ENCODE peak calls at places on chromosomes 16 and 17, in nine cellular contexts. E is brain microvascular endothelial cell, H is GM23248, W is OCI-LY7, A is HepG2, U is PC-3, V is stomach, Z is tibial nerve, Y is heart left ventricle. R is an unnamed sample.

GRCh38 chr17:79919164-79919585 is 79.9 kb upstream of the CBX4 start:
- DNase-seq in U (peak; percentile 95), V (peak; percentile 99), Z (peak; percentile 43), Y (peak; percentile 94), A (no peak), E (no peak), H (peak; percentile 67), W (no peak), R (peak; percentile 80)

GRCh38 chr17:4530799-4531730 is 24.1 kb downstream of the MYBBP1A start:
- DNase-seq in W (no peak), A (no peak), U (no peak), Y (peak; percentile 70), H (no peak), V (no peak), E (no peak), Z (no peak), R (no peak)

GRCh38 chr17:8745586-8746500 is 1.2 kb upstream of the CCDC42 start:
- DNase-seq in W (peak; percentile 57), E (peak; percentile 14), U (peak; percentile 38), H (peak; percentile 73), Y (peak; percentile 70), A (peak; percentile 38), Z (peak; percentile 65), V (peak; percentile 68), R (peak; percentile 59)

GRCh38 chr17:76961869-76962268 is 93.7 kb downstream of the MGAT5B start:
- DNase-seq in H (no peak), W (no peak), A (no peak), V (no peak), Y (no peak), Z (no peak), E (no peak), U (no peak), R (no peak)

GRCh38 chr16:84397090-84397489 is 28.8 kb downstream of the ATP2C2 start:
- DNase-seq in U (no peak), Z (no peak), Y (no peak), H (no peak), W (no peak), E (no peak), A (no peak), V (no peak), R (no peak)

GRCh38 chr17:75262112-75262606 is 480 bp downstream of the MRPS7 start:
- DNase-seq in Y (no peak), U (peak; percentile 30), A (peak; percentile 34), Z (no peak), E (no peak), H (peak; percentile 65), W (peak; percentile 46), V (no peak), R (no peak)

GRCh38 chr17:79188048-79188447 is 113.4 kb downstream of the ENGASE start:
- DNase-seq in A (no peak), E (no peak), Y (no peak), Z (no peak), U (peak; percentile 42), W (peak; percentile 61), V (no peak), H (peak; percentile 54), R (peak; percentile 71)

GRCh38 chr17:59542960-59543635 is 22.3 kb upstream of the DHX40 start:
- DNase-seq in U (no peak), A (no peak), E (no peak), V (no peak), W (no peak), Y (no peak), H (no peak), Z (no peak), R (no peak)

GRCh38 chr17:57612202-57613071 is 132.7 kb downstream of the CCDC182 start:
- DNase-seq in Z (no peak), A (peak; percentile 27), U (no peak), W (peak; percentile 58), E (no peak), H (no peak), Y (no peak), V (no peak), R (no peak)

GRCh38 chr16:15443753-15444152 is 9.4 kb downstream of the BMERB1 start:
- DNase-seq in H (no peak), Z (no peak), Y (no peak), U (no peak), E (no peak), A (peak; percentile 46), V (no peak), W (no peak), R (no peak)

GRCh38 chr17:27475981-27476895 is 20.0 kb downstream of the KSR1 start:
- DNase-seq in W (no peak), A (no peak), H (no peak), V (no peak), Y (no peak), Z (no peak), E (no peak), U (no peak), R (no peak)

GRCh38 chr17:59311051-59311468 is 20.4 kb upstream of the YPEL2 start:
- DNase-seq in Z (peak; percentile 61), V (peak; percentile 43), Y (no peak), A (peak; percentile 79), H (peak; percentile 74), E (peak; percentile 49), U (peak; percentile 88), W (peak; percentile 79), R (peak; percentile 57)

GRCh38 chr17:62627904-62628603 is 584 bp downstream of the MRC2 start:
- DNase-seq in A (no peak), W (no peak), V (no peak), Y (peak; percentile 59), H (peak; percentile 85), U (peak; percentile 30), Z (no peak), E (peak; percentile 54), R (peak; percentile 34)

GRCh38 chr16:63337264-63337663 is 1301.0 kb upstream of the CDH8 start:
- DNase-seq in U (no peak), A (no peak), H (no peak), E (no peak), V (no peak), Z (no peak), W (no peak), Y (no peak), R (no peak)

GRCh38 chr16:35440875-35441274 is 1981.5 kb downstream of the TP53TG3F start:
- DNase-seq in A (no peak), U (no peak), Z (no peak), E (no peak), W (no peak), H (no peak), V (no peak), Y (no peak), R (no peak)

GRCh38 chr16:49204191-49204590 is 77.4 kb downstream of the CBLN1 start:
- DNase-seq in Y (no peak), U (no peak), Z (no peak), W (no peak), A (no peak), H (no peak), V (no peak), E (no peak), R (no peak)

GRCh38 chr16:88842806-88843205 is 13.9 kb downstream of the GALNS start:
- DNase-seq in Z (no peak), E (no peak), U (no peak), W (no peak), V (no peak), A (no peak), H (no peak), Y (no peak), R (no peak)
- H3K27ac ChIP-seq in Z (no peak overlapping the region), E (no peak overlapping the region), U (no peak overlapping the region), W (no peak overlapping the region), V (no peak overlapping the region), A (no peak overlapping the region), H (no peak overlapping the region), Y (no peak overlapping the region), R (no peak overlapping the region)

DNA sequence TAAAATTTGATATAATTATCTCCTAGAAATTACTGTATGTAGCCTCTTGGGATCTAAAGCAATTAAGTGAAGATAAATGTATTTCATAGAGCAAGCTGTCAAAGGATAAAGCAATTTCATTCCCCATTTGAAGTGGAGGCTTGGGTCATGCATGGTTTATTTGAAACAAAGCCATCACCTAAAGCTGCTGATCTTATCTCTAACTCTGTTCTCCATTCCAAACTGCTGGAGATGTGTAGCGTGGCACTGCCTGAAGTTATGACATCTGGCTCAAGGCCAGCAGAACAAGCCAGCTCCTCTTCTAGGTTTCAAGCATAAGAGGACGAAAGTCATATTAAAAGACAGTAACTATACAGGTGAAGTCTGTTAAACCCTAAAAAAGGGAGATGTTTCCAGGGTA is 83.9 kb downstream of the HIC1 start:
- DNase-seq in E (no peak), U (no peak), A (peak; percentile 34), W (peak; percentile 28), Y (peak; percentile 42), V (no peak), H (peak; percentile 51), Z (no peak), R (no peak)
- H3K27ac ChIP-seq in E (peak overlapping the region; percentile 87), U (no peak overlapping the region), A (no peak overlapping the region), W (peak overlapping the region; percentile 41), Y (peak overlapping the region; percentile 36), V (no peak overlapping the region), H (peak overlapping the region; percentile 28), Z (no peak overlapping the region), R (no peak overlapping the region)

GRCh38 chr17:29117440-29117753 is 62.8 kb downstream of the MYO18A start:
- DNase-seq in H (no peak), Y (no peak), W (no peak), U (no peak), A (no peak), Z (no peak), E (no peak), V (no peak), R (no peak)

GRCh38 chr17:29115906-29116651 is 64.1 kb downstream of the MYO18A start:
- DNase-seq in E (no peak), V (no peak), Y (no peak), W (peak; percentile 35), U (peak; percentile 56), A (peak; percentile 36), Z (no peak), H (peak; percentile 78), R (peak; percentile 64)

GRCh38 chr17:29119265-29119664 is 60.9 kb downstream of the MYO18A start:
- DNase-seq in W (no peak), E (no peak), U (no peak), V (no peak), H (no peak), Y (no peak), Z (no peak), A (no peak), R (no peak)

GRCh38 chr17:29115435-29115834 is 64.8 kb downstream of the MYO18A start:
- DNase-seq in Z (no peak), A (no peak), H (no peak), U (no peak), V (no peak), E (no peak), Y (no peak), W (no peak), R (no peak)

GRCh38 chr17:29116652-29117439 is 63.4 kb downstream of the MYO18A start:
- DNase-seq in H (peak; percentile 71), W (peak; percentile 70), V (peak; percentile 82), A (peak; percentile 18), Z (peak; percentile 85), Y (peak; percentile 79), U (peak; percentile 49), E (peak; percentile 62), R (peak; percentile 56)
- H3K27ac ChIP-seq in H (no peak overlapping the region), W (no peak overlapping the region), V (no peak overlapping the region), A (no peak overlapping the region), Z (no peak overlapping the region), Y (no peak overlapping the region), U (no peak overlapping the region), E (no peak overlapping the region), R (peak overlapping the region; percentile 37)

DNA sequence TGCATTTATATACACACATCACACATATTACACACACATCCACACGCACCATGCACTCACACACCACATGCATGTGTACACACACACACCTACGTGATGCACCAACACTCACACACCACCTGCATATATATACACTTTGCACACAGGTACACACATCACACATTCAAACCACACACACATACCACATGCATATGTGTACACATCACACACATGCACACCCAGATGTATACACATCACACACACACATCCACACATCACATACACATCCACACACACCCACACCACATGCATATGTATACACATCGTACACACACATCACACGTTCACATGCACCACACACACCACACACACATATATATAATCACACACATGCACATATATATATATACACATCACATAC is 281.8 kb downstream of the IRF8 start:
- DNase-seq in W (no peak), E (no peak), V (no peak), A (no peak), H (no peak), U (no peak), Z (no peak), Y (no peak), R (no peak)
- H3K27ac ChIP-seq in W (no peak overlapping the region), E (no peak overlapping the region), V (no peak overlapping the region), A (no peak overlapping the region), H (no peak overlapping the region), U (no peak overlapping the region), Z (no peak overlapping the region), Y (no peak overlapping the region), R (no peak overlapping the region)

R was measured in RWPE1.